ENCODE peak calls at places on chromosomes 1 and 21, in six cellular contexts. One of them, this sample, is unnamed.

GRCh38 chr1:210908257-210908656 is 225.7 kb downstream of the KCNH1 start:
- DNase-seq in HFFc6: no peak
- DNase-seq in lower lobe of right lung: no peak
- DNase-seq in natural killer cell: no peak
- DNase-seq in substantia nigra: no peak
- DNase-seq in mammary epithelial cell: no peak
- DNase-seq in this sample: no peak

GRCh38 chr1:37167479-37167878 is 133.2 kb upstream of the GRIK3 start:
- DNase-seq in HFFc6: no peak
- DNase-seq in lower lobe of right lung: no peak
- DNase-seq in natural killer cell: no peak
- DNase-seq in substantia nigra: no peak
- DNase-seq in mammary epithelial cell: no peak
- DNase-seq in this sample: no peak

GRCh38 chr21:17834639-17835354 is 15.6 kb upstream of the C21orf91 start:
- DNase-seq in HFFc6: no peak
- DNase-seq in lower lobe of right lung: no peak
- DNase-seq in natural killer cell: no peak
- DNase-seq in substantia nigra: no peak
- DNase-seq in mammary epithelial cell: no peak
- DNase-seq in this sample: no peak

GRCh38 chr1:173870252-173871075 is 2.3 kb downstream of the ZBTB37 start:
- DNase-seq in HFFc6: no peak
- DNase-seq in lower lobe of right lung: no peak
- DNase-seq in natural killer cell: peak
- DNase-seq in substantia nigra: no peak
- DNase-seq in mammary epithelial cell: no peak
- DNase-seq in this sample: no peak

GRCh38 chr1:78721136-78721535 is 71.5 kb downstream of the IFI44 start:
- DNase-seq in HFFc6: no peak
- DNase-seq in lower lobe of right lung: no peak
- DNase-seq in natural killer cell: no peak
- DNase-seq in substantia nigra: no peak
- DNase-seq in mammary epithelial cell: no peak
- DNase-seq in this sample: no peak

GRCh38 chr1:65525297-65526048 is 105.0 kb downstream of the LEPR start:
- DNase-seq in HFFc6: no peak
- DNase-seq in lower lobe of right lung: peak
- DNase-seq in natural killer cell: no peak
- DNase-seq in substantia nigra: no peak
- DNase-seq in mammary epithelial cell: no peak
- DNase-seq in this sample: no peak

GRCh38 chr1:2881556-2881955 is 80.1 kb upstream of the TTC34 start:
- DNase-seq in HFFc6: no peak
- DNase-seq in lower lobe of right lung: no peak
- DNase-seq in natural killer cell: no peak
- DNase-seq in substantia nigra: no peak
- DNase-seq in mammary epithelial cell: no peak
- DNase-seq in this sample: no peak

GRCh38 chr1:1079408-1080121 is 5.5 kb upstream of the RNF223 start:
- DNase-seq in HFFc6: peak
- DNase-seq in lower lobe of right lung: peak
- DNase-seq in natural killer cell: peak
- DNase-seq in substantia nigra: no peak
- DNase-seq in mammary epithelial cell: peak
- DNase-seq in this sample: peak

GRCh38 chr1:200912737-200913407 is 18.2 kb downstream of the INAVA start:
- DNase-seq in HFFc6: no peak
- DNase-seq in lower lobe of right lung: no peak
- DNase-seq in natural killer cell: no peak
- DNase-seq in substantia nigra: no peak
- DNase-seq in mammary epithelial cell: peak
- DNase-seq in this sample: no peak

This sample was measured in PC-3.